ENCODE peak calls at places on chromosomes 16 and 17, in six cellular contexts. A, T, Z, R, N and Y are unnamed samples.

GRCh38 chr16:79589495-79590134 is 10.9 kb downstream of the MAF start:
- DNase-seq in N (no peak), T (no peak), R (no peak), Z (no peak), A (no peak), Y (no peak)

GRCh38 chr17:4808378-4808767 is 1.4 kb downstream of the PLD2 start:
- DNase-seq in Z (no peak), N (no peak), R (no peak), T (peak; percentile 71), A (no peak), Y (no peak)

GRCh38 chr17:81221371-81221841 is 1.4 kb downstream of the CEP131 start:
- DNase-seq in N (peak; percentile 83), R (no peak), T (no peak), Z (no peak), A (no peak), Y (no peak)

GRCh38 chr16:83813818-83814653 is 6.3 kb downstream of the HSBP1 start:
- DNase-seq in Z (no peak), R (no peak), A (no peak), N (peak; percentile 73), T (no peak), Y (no peak)

GRCh38 chr16:49440156-49441065 is 66.8 kb downstream of the C16orf78 start:
- DNase-seq in N (peak; percentile 33), T (no peak), Z (no peak), A (no peak), R (no peak), Y (no peak)

GRCh38 chr17:3729881-3730280 is 6.2 kb downstream of the HASPIN start:
- DNase-seq in N (no peak), A (no peak), T (no peak), R (no peak), Z (no peak), Y (no peak)

GRCh38 chr16:57863434-57864160 is 61.3 kb upstream of the KIFC3 start:
- DNase-seq in T (peak; percentile 71), Z (no peak), N (peak; percentile 70), R (no peak), A (peak; percentile 45), Y (no peak)

GRCh38 chr16:21645261-21645721 is 7.1 kb downstream of the IGSF6 start:
- DNase-seq in A (no peak), T (no peak), R (no peak), N (no peak), Z (no peak), Y (no peak)

GRCh38 chr16:47046726-47047602 is 73.5 kb upstream of the DNAJA2 start:
- DNase-seq in N (no peak), Z (no peak), T (no peak), R (no peak), A (no peak), Y (no peak)

GRCh38 chr17:2071421-2072281 is 16.7 kb downstream of the HIC1 start:
- DNase-seq in A (no peak), N (no peak), Z (peak; percentile 92), T (peak; percentile 70), R (no peak), Y (no peak)
- H3K27ac ChIP-seq in A (no peak overlapping the region), N (no peak overlapping the region), Z (peak overlapping the region; percentile 74), T (peak overlapping the region; percentile 86), R (no peak overlapping the region), Y (no peak overlapping the region)

DNA sequence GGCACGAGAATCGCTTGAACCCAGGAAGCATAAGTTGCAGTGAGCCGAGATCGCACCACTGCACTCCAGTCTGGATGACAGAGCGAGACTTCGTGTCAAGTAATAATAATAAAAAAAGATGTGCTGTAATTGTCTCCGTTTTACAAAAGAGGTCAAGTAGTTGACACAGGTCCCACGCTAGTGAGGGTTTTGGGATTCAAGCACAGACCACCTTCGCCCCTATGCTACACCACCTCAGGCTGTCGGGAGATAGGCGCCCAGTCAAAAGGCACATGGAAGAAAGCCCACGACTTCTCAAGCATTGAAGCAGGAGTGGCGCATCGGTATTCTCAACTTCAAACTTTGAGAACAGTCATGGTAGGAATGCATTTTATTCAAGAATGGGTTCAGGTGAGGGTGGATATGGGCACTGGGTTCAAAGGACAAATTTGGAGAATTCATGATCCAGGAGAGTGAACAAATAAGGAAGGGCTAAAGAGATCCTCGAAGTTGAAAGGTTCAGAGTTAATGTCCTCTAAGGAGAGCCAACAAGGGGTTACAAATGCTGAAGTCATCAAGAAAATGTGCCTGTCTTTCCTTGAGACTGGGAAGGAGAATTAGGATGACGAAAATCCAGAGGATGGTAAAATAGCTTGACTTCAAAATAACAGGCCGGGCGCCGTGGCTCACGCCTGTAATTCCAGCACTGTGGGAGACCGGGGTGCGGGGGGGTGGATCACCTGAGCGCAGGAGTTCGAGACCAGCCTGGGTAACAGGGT is 1.4 kb upstream of the AMZ2 start:
- DNase-seq in N (no peak), Z (no peak), T (no peak), R (no peak), A (no peak), Y (no peak)
- H3K27ac ChIP-seq in N (no peak overlapping the region), Z (peak overlapping the region; percentile 93), T (no peak overlapping the region), R (peak overlapping the region; percentile 97), A (peak overlapping the region; percentile 91), Y (no peak overlapping the region)

DNA sequence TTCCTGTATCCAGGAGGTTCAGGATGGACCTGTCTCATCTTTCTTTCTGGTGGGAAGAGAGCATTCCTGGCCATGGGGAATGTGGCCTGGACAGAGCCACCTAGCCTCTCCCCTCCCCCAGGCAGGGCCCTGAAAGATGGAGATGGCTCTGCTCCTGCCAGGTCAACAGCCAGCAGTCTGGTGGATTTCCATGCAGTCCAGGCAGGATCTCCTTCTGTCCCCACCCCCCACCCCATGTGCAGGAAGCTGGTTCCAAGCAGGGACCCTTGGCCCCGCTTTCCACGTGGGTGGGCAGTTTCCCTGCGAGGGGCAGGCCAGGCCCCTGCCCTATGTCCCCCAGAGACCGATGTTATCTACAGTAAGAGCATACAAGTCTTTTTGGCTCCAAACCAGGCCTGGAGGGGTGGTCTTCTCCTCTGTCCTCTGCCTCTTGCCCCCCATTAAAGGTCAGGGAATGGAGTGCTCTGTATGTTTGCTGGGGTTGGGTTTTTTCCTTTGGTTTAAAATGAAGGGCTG is 240.5 kb downstream of the SEC14L1 start:
- DNase-seq in T (no peak), A (no peak), N (no peak), R (no peak), Z (no peak), Y (no peak)
- H3K27ac ChIP-seq in T (no peak overlapping the region), A (peak overlapping the region; percentile 0), N (peak overlapping the region; percentile 75), R (peak overlapping the region; percentile 56), Z (peak overlapping the region; percentile 99), Y (no peak overlapping the region)

GRCh38 chr16:62661435-62661834 is 625.2 kb upstream of the CDH8 start:
- DNase-seq in A (no peak), T (no peak), N (no peak), R (no peak), Z (no peak), Y (no peak)

GRCh38 chr16:62665269-62665668 is 629.0 kb upstream of the CDH8 start:
- DNase-seq in T (no peak), Z (no peak), N (peak; percentile 85), A (no peak), R (no peak), Y (no peak)

DNA sequence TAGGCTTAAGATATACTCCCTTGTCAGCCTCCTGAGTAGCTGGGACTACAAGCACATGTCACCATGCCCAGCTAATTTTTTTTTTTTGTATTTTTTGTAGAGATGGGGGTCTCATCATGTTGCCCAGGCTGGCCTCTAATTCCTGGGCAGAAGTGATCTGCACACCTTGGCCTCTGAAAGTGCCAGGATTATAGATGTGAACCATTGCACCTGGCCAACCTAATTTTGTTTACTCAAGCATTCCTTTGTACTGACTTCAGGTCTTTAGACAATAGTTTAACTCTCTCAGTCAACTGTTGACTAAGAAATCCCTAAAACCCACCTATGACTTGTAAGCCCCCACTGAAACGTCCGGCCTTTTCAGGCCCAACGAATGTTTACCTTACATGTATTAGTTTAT is 628.3 kb upstream of the CDH8 start:
- DNase-seq in Z (no peak), T (no peak), A (no peak), N (no peak), R (no peak), Y (no peak)
- H3K27ac ChIP-seq in Z (no peak overlapping the region), T (no peak overlapping the region), A (no peak overlapping the region), N (no peak overlapping the region), R (no peak overlapping the region), Y (no peak overlapping the region)

GRCh38 chr16:24873028-24873427 is 27.3 kb downstream of the SLC5A11 start:
- DNase-seq in R (no peak), Z (no peak), A (no peak), T (no peak), N (no peak), Y (no peak)
- H3K27ac ChIP-seq in R (no peak overlapping the region), Z (no peak overlapping the region), A (no peak overlapping the region), T (no peak overlapping the region), N (no peak overlapping the region), Y (no peak overlapping the region)

GRCh38 chr16:80804451-80805383 is at the start of gene CDYL2:
- DNase-seq in N (peak; percentile 75), R (peak; percentile 7), Z (no peak), T (peak; percentile 79), A (no peak), Y (no peak)

GRCh38 chr16:80803341-80804060 is 897 bp downstream of the CDYL2 start:
- DNase-seq in A (no peak), T (peak; percentile 78), R (no peak), Z (no peak), N (peak; percentile 63), Y (no peak)

GRCh38 chr16:80802902-80803301 is 1.5 kb downstream of the CDYL2 start:
- DNase-seq in Z (no peak), A (no peak), N (no peak), R (no peak), T (no peak), Y (no peak)

GRCh38 chr16:80802129-80802528 is 2.3 kb downstream of the CDYL2 start:
- DNase-seq in N (no peak), T (no peak), R (no peak), A (no peak), Z (no peak), Y (no peak)

GRCh38 chr16:80804061-80804450 is 342 bp downstream of the CDYL2 start:
- DNase-seq in T (peak; percentile 85), Z (no peak), R (no peak), A (no peak), N (no peak), Y (no peak)
- H3K27ac ChIP-seq in T (no peak overlapping the region), Z (no peak overlapping the region), R (no peak overlapping the region), A (no peak overlapping the region), N (no peak overlapping the region), Y (peak overlapping the region; percentile 41)

GRCh38 chr16:81530296-81530721 is 85.7 kb downstream of the CMIP start:
- DNase-seq in Z (no peak), R (no peak), T (peak; percentile 25), A (no peak), N (no peak), Y (peak; percentile 94)
- H3K27ac ChIP-seq in Z (no peak overlapping the region), R (no peak overlapping the region), T (no peak overlapping the region), A (no peak overlapping the region), N (no peak overlapping the region), Y (peak overlapping the region; percentile 100)